ENCODE peak calls at places on chromosomes 12 and 14, in nine cellular contexts. P, G, W, O, K, X, F, T and A are unnamed samples.
A peak's percentile ranks its signal among the peaks of the same experiment; 100 is the strongest.

GRCh38 chr12:124481257-124481750 is 86.1 kb downstream of the NCOR2 start:
- DNase-seq in P (no peak), G (no peak), W (no peak), O (no peak), K (no peak), X (no peak), F (no peak), T (no peak), A (no peak)

GRCh38 chr12:121530600-121531355 is 50.0 kb downstream of the KDM2B start:
- DNase-seq in P (peak; percentile 65), G (peak; percentile 65), W (peak; percentile 78), O (peak; percentile 84), K (no peak), X (peak; percentile 92), F (peak; percentile 51), T (peak; percentile 92), A (peak; percentile 54)

GRCh38 chr12:47079365-47079893 is at the start of gene PCED1B:
- DNase-seq in P (peak; percentile 55), G (peak; percentile 58), W (peak; percentile 86), O (peak; percentile 90), K (peak; percentile 79), X (peak; percentile 88), F (peak; percentile 84), T (peak; percentile 74), A (peak; percentile 31)

GRCh38 chr12:75488553-75488952 is 8.0 kb downstream of the GLIPR1 start:
- DNase-seq in P (no peak), G (no peak), W (no peak), O (peak; percentile 73), K (no peak), X (no peak), F (peak; percentile 55), T (no peak), A (no peak)

GRCh38 chr12:96720363-96720705 is 186.7 kb upstream of the NEDD1 start:
- DNase-seq in P (no peak), G (peak; percentile 3), W (no peak), O (no peak), K (no peak), X (no peak), F (peak; percentile 2), T (no peak), A (no peak)

GRCh38 chr12:8078400-8078799 is 3.7 kb upstream of the NECAP1 start:
- DNase-seq in P (no peak), G (peak; percentile 67), W (no peak), O (no peak), K (no peak), X (no peak), F (peak; percentile 78), T (peak; percentile 81), A (peak; percentile 29)

GRCh38 chr14:51285102-51285501 is 45.1 kb downstream of the TMX1 start:
- DNase-seq in P (no peak), G (no peak), W (no peak), O (no peak), K (no peak), X (no peak), F (no peak), T (no peak), A (no peak)

GRCh38 chr14:22567437-22567836 is 21.6 kb downstream of the DAD1 start:
- DNase-seq in P (no peak), G (no peak), W (no peak), O (no peak), K (no peak), X (no peak), F (no peak), T (no peak), A (no peak)

GRCh38 chr14:101017209-101017608 is 113.7 kb upstream of the RTL1 start:
- DNase-seq in P (no peak), G (no peak), W (no peak), O (no peak), K (no peak), X (no peak), F (peak; percentile 45), T (no peak), A (no peak)

GRCh38 chr12:21910642-21911041 is 30.6 kb downstream of the ABCC9 start:
- DNase-seq in P (no peak), G (no peak), W (no peak), O (no peak), K (no peak), X (no peak), F (no peak), T (no peak), A (no peak)

GRCh38 chr14:29321646-29322045 is 555.1 kb downstream of the FOXG1 start:
- DNase-seq in P (no peak), G (no peak), W (no peak), O (no peak), K (no peak), X (no peak), F (peak; percentile 18), T (no peak), A (no peak)

GRCh38 chr12:27539191-27539631 is 15.2 kb downstream of the PPFIBP1 start:
- DNase-seq in P (no peak), G (no peak), W (no peak), O (no peak), K (no peak), X (no peak), F (peak; percentile 61), T (no peak), A (no peak)

GRCh38 chr14:72169521-72169920 is 237.3 kb downstream of the RGS6 start:
- DNase-seq in P (no peak), G (no peak), W (no peak), O (no peak), K (no peak), X (no peak), F (no peak), T (peak; percentile 2), A (no peak)

GRCh38 chr12:93521225-93521854 is 51.1 kb upstream of the SOCS2 start:
- DNase-seq in P (no peak), G (no peak), W (no peak), O (no peak), K (no peak), X (no peak), F (no peak), T (no peak), A (no peak)

GRCh38 chr12:111155020-111155419 is 213.9 kb downstream of the PHETA1 start:
- DNase-seq in P (no peak), G (no peak), W (no peak), O (no peak), K (no peak), X (no peak), F (no peak), T (no peak), A (no peak)
- H3K27me3 ChIP-seq in P (peaks cover 6% of the 10 kb centered on the region), G (peaks cover 6% of the 10 kb centered on the region), W (peaks cover 5% of the 10 kb centered on the region), O (no peaks in the 10 kb centered on the region), K (no peaks in the 10 kb centered on the region), X (peaks cover 29% of the 10 kb centered on the region), F (peaks cover 61% of the 10 kb centered on the region), T (peaks cover 3% of the 10 kb centered on the region), A (peaks cover 3% of the 10 kb centered on the region)

GRCh38 chr14:75092698-75093097 is 23.3 kb downstream of the ZC2HC1C start:
- DNase-seq in P (no peak), G (no peak), W (no peak), O (no peak), K (no peak), X (no peak), F (no peak), T (no peak), A (no peak)

GRCh38 chr14:75096959-75097358 is 27.5 kb downstream of the ZC2HC1C start:
- DNase-seq in P (no peak), G (no peak), W (no peak), O (no peak), K (no peak), X (no peak), F (no peak), T (no peak), A (no peak)

GRCh38 chr14:75094896-75095295 is 25.5 kb downstream of the ZC2HC1C start:
- DNase-seq in P (no peak), G (no peak), W (no peak), O (no peak), K (no peak), X (no peak), F (no peak), T (no peak), A (no peak)

GRCh38 chr14:75098209-75098608 is 28.6 kb downstream of the NEK9 start:
- DNase-seq in P (no peak), G (no peak), W (no peak), O (no peak), K (no peak), X (no peak), F (no peak), T (no peak), A (no peak)

GRCh38 chr14:75095690-75096089 is 26.2 kb downstream of the ZC2HC1C start:
- DNase-seq in P (no peak), G (no peak), W (no peak), O (no peak), K (no peak), X (no peak), F (no peak), T (no peak), A (no peak)
- H3K4me3 ChIP-seq in P (no peak overlapping the region), G (no peak overlapping the region), W (no peak overlapping the region), O (no peak overlapping the region), K (no peak overlapping the region), X (no peak overlapping the region), F (no peak overlapping the region), T (no peak overlapping the region), A (no peak overlapping the region)

GRCh38 chr14:105011312-105011990 is 9.4 kb downstream of the CDCA4 start:
- DNase-seq in P (no peak), G (no peak), W (no peak), O (peak; percentile 52), K (no peak), X (no peak), F (no peak), T (no peak), A (no peak)
- H3K36me3 ChIP-seq in P (no peaks in the 10 kb centered on the region), G (peaks cover 25% of the 10 kb centered on the region), W (no peaks in the 10 kb centered on the region), O (no peaks in the 10 kb centered on the region), K (no peaks in the 10 kb centered on the region), X (peaks cover 35% of the 10 kb centered on the region), F (peaks cover 22% of the 10 kb centered on the region), T (peaks cover 40% of the 10 kb centered on the region), A (peaks cover 26% of the 10 kb centered on the region)

GRCh38 chr12:13001725-13002040 is 1.6 kb upstream of the HEBP1 start:
- DNase-seq in P (no peak), G (no peak), W (no peak), O (no peak), K (no peak), X (no peak), F (no peak), T (no peak), A (no peak)

GRCh38 chr12:12999959-13000615 is at the start of gene HEBP1:
- DNase-seq in P (peak; percentile 96), G (peak; percentile 90), W (peak; percentile 98), O (peak; percentile 99), K (peak; percentile 99), X (peak; percentile 96), F (peak; percentile 98), T (peak; percentile 91), A (peak; percentile 95)

GRCh38 chr12:12999276-12999958 is 648 bp downstream of the HEBP1 start:
- DNase-seq in P (no peak), G (no peak), W (no peak), O (no peak), K (peak; percentile 55), X (no peak), F (peak; percentile 37), T (no peak), A (no peak)

GRCh38 chr12:13000935-13001724 is 1.1 kb upstream of the HEBP1 start:
- DNase-seq in P (no peak), G (peak; percentile 35), W (peak; percentile 75), O (peak; percentile 89), K (peak; percentile 80), X (peak; percentile 79), F (peak; percentile 80), T (peak; percentile 57), A (peak; percentile 21)

DNA sequence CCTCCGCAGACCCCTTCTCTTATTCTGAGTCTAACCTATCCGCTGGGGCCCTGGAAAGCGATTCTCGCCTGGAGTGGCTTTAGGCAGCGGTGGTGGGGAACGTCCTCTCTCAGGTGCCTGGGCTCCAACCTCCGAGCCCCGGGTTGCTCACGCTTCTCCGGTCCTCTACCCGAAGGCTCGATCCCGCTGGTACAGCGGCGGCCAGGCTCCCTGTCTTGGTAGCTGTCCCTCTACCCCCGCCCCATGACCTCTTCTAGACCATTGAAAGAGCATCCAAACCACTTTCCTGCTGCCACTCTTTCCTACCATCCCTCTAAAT is 510 bp upstream of the HEBP1 start:
- DNase-seq in P (no peak), G (no peak), W (no peak), O (no peak), K (no peak), X (no peak), F (peak; percentile 59), T (no peak), A (no peak)
- H3K27me3 ChIP-seq in P (no peaks in the 10 kb centered on the region), G (no peaks in the 10 kb centered on the region), W (no peaks in the 10 kb centered on the region), O (no peaks in the 10 kb centered on the region), K (no peaks in the 10 kb centered on the region), X (no peaks in the 10 kb centered on the region), F (no peaks in the 10 kb centered on the region), T (peaks cover 5% of the 10 kb centered on the region), A (no peaks in the 10 kb centered on the region)